ENCODE peak calls at places on chromosomes 6 and 20, in five cellular contexts. H is mucosa of descending colon, Q is astrocyte of the spinal cord, V is ovary, T is bronchial epithelial cell. K is an unnamed sample.

GRCh38 chr20:62860391-62860923 is 1.2 kb downstream of the TCFL5 start:
- DNase-seq in V (no peak), Q (no peak), H (no peak), T (no peak), K (no peak)

GRCh38 chr6:27205375-27206278 is 41.9 kb upstream of the PRSS16 start:
- DNase-seq in H (no peak), V (no peak), T (no peak), Q (no peak), K (peak)

GRCh38 chr20:32727663-32728062 is 15.6 kb downstream of the COMMD7 start:
- DNase-seq in Q (peak), H (no peak), T (no peak), V (no peak), K (no peak)

GRCh38 chr20:53748176-53748575 is 154.5 kb upstream of the ZNF217 start:
- DNase-seq in H (peak), T (peak), V (no peak), Q (no peak), K (no peak)

GRCh38 chr6:47669684-47670515 is 28.5 kb upstream of the ADGRF4 start:
- DNase-seq in V (no peak), Q (peak), T (peak), H (no peak), K (no peak)

GRCh38 chr6:27582928-27583725 is 110.2 kb upstream of the ZNF184 start:
- DNase-seq in Q (peak), H (peak), T (peak), V (no peak), K (no peak)

GRCh38 chr6:13455604-13456003 is 31.8 kb downstream of the GFOD1 start:
- DNase-seq in Q (no peak), V (no peak), T (no peak), H (no peak), K (no peak)

GRCh38 chr20:52242237-52243230 is 51.0 kb upstream of the ZFP64 start:
- DNase-seq in Q (peak), H (no peak), T (peak), V (no peak), K (peak)

GRCh38 chr20:21147593-21147992 is 21.7 kb downstream of the KIZ start:
- DNase-seq in T (peak), V (no peak), H (no peak), Q (no peak), K (no peak)

GRCh38 chr6:137258170-137258569 is 39.0 kb upstream of the IFNGR1 start:
- DNase-seq in H (no peak), V (no peak), Q (no peak), T (no peak), K (no peak)

GRCh38 chr20:32527052-32527446 is 58.1 kb downstream of the NOL4L start:
- DNase-seq in H (no peak), T (no peak), Q (no peak), V (no peak), K (no peak)

GRCh38 chr20:62020935-62021701 is 44.6 kb downstream of the TAF4 start:
- DNase-seq in Q (peak), V (peak), H (no peak), T (no peak), K (no peak)

GRCh38 chr6:11653028-11653583 is 115.6 kb downstream of the TMEM170B start:
- DNase-seq in Q (peak), H (peak), T (peak), V (peak), K (peak)

GRCh38 chr20:56797023-56797422 is 167.9 kb downstream of the TFAP2C start:
- DNase-seq in V (no peak), Q (no peak), T (no peak), H (no peak), K (no peak)

GRCh38 chr6:16496982-16497823 is 258.8 kb downstream of the GMPR start:
- DNase-seq in H (no peak), T (no peak), Q (no peak), V (no peak), K (no peak)

GRCh38 chr20:2978519-2978918 is 64.9 kb upstream of the GNRH2 start:
- DNase-seq in T (no peak), V (no peak), Q (no peak), H (no peak), K (no peak)

GRCh38 chr6:57117801-57118200 is 27.8 kb downstream of the ZNF451 start:
- DNase-seq in V (no peak), Q (no peak), T (no peak), H (no peak), K (no peak)

GRCh38 chr6:10451828-10452509 is 37.1 kb upstream of the TFAP2A start:
- DNase-seq in V (no peak), H (no peak), Q (peak), T (peak), K (no peak)

GRCh38 chr20:2470051-2470431 is 548 bp downstream of the SNRPB start:
- DNase-seq in T (peak), Q (peak), V (peak), H (peak), K (peak)

GRCh38 chr6:26053929-26054658 is 33.1 kb upstream of the HFE start:
- DNase-seq in V (no peak), H (no peak), T (peak), Q (peak), K (no peak)

GRCh38 chr6:119205911-119206617 is 127.6 kb upstream of the FAM184A start:
- DNase-seq in Q (no peak), H (no peak), T (no peak), V (no peak), K (peak)

GRCh38 chr6:66731310-66731709 is 1024.3 kb upstream of the EYS start:
- DNase-seq in H (no peak), T (peak), V (no peak), Q (peak), K (no peak)

GRCh38 chr6:131635384-131636340 is 1.4 kb upstream of the ENPP3 start:
- DNase-seq in Q (no peak), H (no peak), T (no peak), V (no peak), K (peak)

GRCh38 chr6:3209114-3210023 is 18.1 kb downstream of the TUBB2B start:
- DNase-seq in V (no peak), T (peak), Q (peak), H (peak), K (peak)

GRCh38 chr6:169798764-169799473 is 47.5 kb downstream of the ERMARD start:
- DNase-seq in T (no peak), V (no peak), H (no peak), Q (no peak), K (no peak)

GRCh38 chr6:53044071-53044470 is 21.1 kb upstream of the FBXO9 start:
- DNase-seq in V (no peak), T (no peak), Q (peak), H (no peak), K (no peak)

GRCh38 chr6:43427406-43428111 is at the start of gene ABCC10:
- DNase-seq in T (peak), H (peak), V (peak), Q (peak), K (peak)

GRCh38 chr20:25089096-25089495 is 7.2 kb upstream of the VSX1 start:
- DNase-seq in H (no peak), Q (no peak), T (no peak), V (no peak), K (no peak)

GRCh38 chr6:67854098-67854497 is 781.0 kb upstream of the ADGRB3 start:
- DNase-seq in T (peak), H (no peak), Q (no peak), V (no peak), K (no peak)

GRCh38 chr20:63186528-63187316 is 29.2 kb downstream of the YTHDF1 start:
- DNase-seq in T (peak), V (no peak), H (no peak), Q (no peak), K (no peak)

GRCh38 chr6:155117266-155117665 is 122.2 kb downstream of the TIAM2 start:
- DNase-seq in Q (peak), V (no peak), H (no peak), T (no peak), K (no peak)

GRCh38 chr6:150867117-150867516 is 1.6 kb downstream of the MTHFD1L start:
- DNase-seq in Q (no peak), V (no peak), T (no peak), H (no peak), K (no peak)

GRCh38 chr6:108260126-108260808 is 573 bp downstream of the SNX3 start:
- DNase-seq in H (peak), Q (peak), V (no peak), T (peak), K (peak)

GRCh38 chr6:106870069-106870468 is 104.5 kb downstream of the CD24 start:
- DNase-seq in Q (peak), V (no peak), H (no peak), T (peak), K (no peak)

GRCh38 chr6:144248470-144249301 is 36.4 kb upstream of the UTRN start:
- DNase-seq in Q (peak), T (no peak), V (no peak), H (no peak), K (peak)

GRCh38 chr6:44675449-44675848 is 287.9 kb downstream of the CDC5L start:
- DNase-seq in V (no peak), Q (no peak), H (no peak), T (peak), K (no peak)

GRCh38 chr6:142566628-142567396 is 265.0 kb downstream of the ADGRG6 start:
- DNase-seq in T (peak), Q (peak), H (peak), V (peak), K (peak)

GRCh38 chr20:37737806-37738442 is 44.1 kb downstream of the CTNNBL1 start:
- DNase-seq in H (no peak), V (no peak), Q (no peak), T (no peak), K (no peak)

GRCh38 chr20:24722586-24722985 is 226.5 kb upstream of the CST7 start:
- DNase-seq in H (no peak), Q (no peak), T (no peak), V (no peak), K (no peak)

DNA sequence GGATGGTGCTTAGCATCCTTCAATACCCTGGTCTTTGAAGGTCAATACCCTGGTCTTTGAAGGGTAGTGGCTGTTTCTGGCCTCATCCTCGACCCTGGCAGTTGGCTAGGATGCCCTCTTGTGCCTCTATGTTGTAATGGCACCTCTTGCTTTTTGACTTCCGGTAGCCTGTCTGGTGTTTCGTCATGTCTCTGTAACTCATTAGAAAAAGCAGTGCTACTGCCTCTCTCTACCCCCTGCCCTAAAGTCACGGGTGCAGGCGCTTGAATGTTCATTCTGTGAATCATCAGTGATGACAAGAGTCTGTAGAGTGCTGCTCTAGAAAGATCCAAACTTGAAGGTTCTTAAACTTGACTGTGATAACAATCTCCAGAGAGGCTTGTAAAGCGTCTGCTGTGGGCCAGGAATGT is 28.3 kb downstream of the RSPO4 start:
- DNase-seq in T (peak), H (peak), Q (peak), V (no peak), K (peak)
- TF ChIP-seq CTCF in T (peak), H (no peak), Q (peak), V (no peak), K (peak)

GRCh38 chr20:11607047-11607446 is 310.6 kb upstream of the BTBD3 start:
- DNase-seq in V (no peak), H (no peak), Q (no peak), T (no peak), K (no peak)

GRCh38 chr20:11608736-11609135 is 309.0 kb upstream of the BTBD3 start:
- DNase-seq in T (no peak), Q (no peak), H (no peak), V (no peak), K (no peak)

DNA sequence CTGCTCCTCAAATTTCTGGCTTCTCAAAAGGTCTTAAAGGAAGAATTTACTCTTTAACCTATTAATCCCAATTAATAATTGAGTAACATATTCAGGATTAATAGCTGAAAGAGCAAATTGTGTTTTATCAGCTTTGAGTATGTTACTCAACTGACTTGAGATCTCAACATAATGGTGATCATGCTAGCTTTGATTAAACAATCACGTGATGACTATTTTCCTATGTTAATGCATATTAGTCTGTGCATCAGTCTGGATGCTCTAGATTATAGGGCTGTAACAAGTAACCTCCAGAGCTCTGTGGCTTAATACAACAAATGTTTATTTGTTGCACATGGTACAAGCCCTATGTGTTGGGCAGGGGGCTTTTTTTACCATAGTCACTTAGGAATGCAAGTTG is 313.4 kb upstream of the BTBD3 start:
- DNase-seq in H (no peak), Q (no peak), T (no peak), V (no peak), K (no peak)
- TF ChIP-seq CTCF in H (no peak), Q (no peak), T (no peak), V (no peak), K (no peak)

GRCh38 chr6:145454006-145454405 is 281.3 kb downstream of the EPM2A start:
- DNase-seq in V (no peak), Q (no peak), H (no peak), T (no peak), K (no peak)

GRCh38 chr6:145457556-145457955 is 277.8 kb downstream of the EPM2A start:
- DNase-seq in V (no peak), T (no peak), Q (no peak), H (no peak), K (no peak)

GRCh38 chr6:145453376-145453775 is 281.9 kb downstream of the EPM2A start:
- DNase-seq in V (no peak), T (peak), Q (no peak), H (no peak), K (no peak)
- TF ChIP-seq CTCF in V (no peak), T (no peak), Q (peak), H (no peak), K (no peak)

GRCh38 chr6:41224800-41225199 is 3.3 kb upstream of the TREML4 start:
- DNase-seq in T (no peak), H (no peak), V (no peak), Q (no peak), K (no peak)
- TF ChIP-seq CTCF in T (no peak), H (no peak), V (no peak), Q (no peak), K (no peak)

DNA sequence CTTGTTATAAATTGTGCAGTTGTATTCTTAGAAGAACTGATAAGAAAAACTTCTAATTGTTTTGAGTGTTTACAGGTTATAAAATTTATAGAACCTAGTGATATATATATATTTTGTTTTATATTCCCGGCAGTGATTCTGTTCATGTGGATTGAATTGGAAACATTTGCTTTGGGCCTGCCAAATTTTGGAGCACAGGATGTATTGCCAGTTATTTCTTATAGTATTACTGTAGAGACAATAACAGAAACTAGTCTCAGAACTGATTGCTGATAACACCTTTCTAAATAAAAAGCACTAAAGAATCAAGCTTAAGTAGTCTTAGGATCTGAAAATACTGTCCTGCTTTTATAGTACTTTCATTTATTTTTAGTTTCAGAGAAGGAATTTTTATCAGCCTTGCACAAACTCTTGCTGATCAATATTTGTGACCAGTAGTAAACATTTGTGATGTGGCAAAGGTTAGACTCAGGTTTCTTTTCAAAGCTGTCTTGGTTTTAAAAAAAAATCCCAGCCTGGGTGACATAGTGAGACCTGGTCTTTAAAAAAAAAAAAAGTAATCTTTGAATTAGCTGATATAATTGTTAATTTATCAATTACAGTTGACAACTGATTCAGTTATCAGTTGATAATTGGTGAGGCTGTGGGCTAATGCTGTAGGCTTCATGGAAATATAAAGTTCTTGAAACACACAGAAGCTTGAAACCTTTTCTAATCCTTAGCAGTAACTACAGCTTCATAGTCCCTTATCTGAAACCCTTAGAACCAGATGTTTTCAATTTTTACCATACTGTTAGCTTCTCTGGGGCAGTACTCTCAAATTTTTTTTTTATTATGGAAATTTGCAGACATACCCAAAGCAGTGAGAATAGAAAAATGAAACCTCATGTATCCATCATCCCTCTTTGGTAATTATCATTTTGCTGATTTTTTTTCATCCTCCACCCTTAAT is 42.4 kb downstream of the RNGTT start:
- DNase-seq in H (no peak), V (no peak), Q (no peak), T (no peak), K (no peak)
- TF ChIP-seq CTCF in H (no peak), V (no peak), Q (no peak), T (no peak), K (no peak)

GRCh38 chr20:44001667-44002596 is 87.3 kb downstream of the TOX2 start:
- DNase-seq in Q (no peak), T (no peak), V (no peak), H (no peak), K (peak)
- TF ChIP-seq CTCF in Q (no peak), T (no peak), V (no peak), H (no peak), K (no peak)